ENCODE peak calls at places on chromosomes 13 and 19, in seven cellular contexts. One of them, this sample, is unnamed.

GRCh38 chr13:99778500-99778899 is 193.1 kb downstream of the ZIC5 start:
- DNase-seq in epithelial cell of esophagus: no peak
- DNase-seq in endothelial cell: no peak
- DNase-seq in RWPE1: no peak
- DNase-seq in fibroblast of pulmonary artery: no peak
- DNase-seq in AG09319: no peak
- DNase-seq in fibroblast of lung: no peak
- DNase-seq in this sample: no peak

GRCh38 chr13:33015275-33015674 is 948 bp upstream of the KL start:
- DNase-seq in epithelial cell of esophagus: no peak
- DNase-seq in endothelial cell: peak; percentile 60
- DNase-seq in fibroblast of pulmonary artery: peak; percentile 31
- DNase-seq in RWPE1: no peak
- DNase-seq in AG09319: no peak
- DNase-seq in fibroblast of lung: no peak
- DNase-seq in this sample: no peak

GRCh38 chr13:102869948-102870676 is 24.3 kb downstream of the ERCC5 start:
- DNase-seq in epithelial cell of esophagus: peak; percentile 10
- DNase-seq in endothelial cell: no peak
- DNase-seq in AG09319: no peak
- DNase-seq in fibroblast of pulmonary artery: no peak
- DNase-seq in RWPE1: peak; percentile 9
- DNase-seq in fibroblast of lung: peak; percentile 6
- DNase-seq in this sample: no peak

GRCh38 chr13:58059624-58060023 is 428.1 kb downstream of the PCDH17 start:
- DNase-seq in RWPE1: no peak
- DNase-seq in fibroblast of pulmonary artery: no peak
- DNase-seq in AG09319: no peak
- DNase-seq in endothelial cell: no peak
- DNase-seq in fibroblast of lung: no peak
- DNase-seq in epithelial cell of esophagus: no peak
- DNase-seq in this sample: no peak

GRCh38 chr13:33204130-33204927 is 81.2 kb downstream of the STARD13 start:
- DNase-seq in AG09319: peak; percentile 94
- DNase-seq in RWPE1: no peak
- DNase-seq in fibroblast of pulmonary artery: peak; percentile 94
- DNase-seq in epithelial cell of esophagus: no peak
- DNase-seq in fibroblast of lung: peak; percentile 89
- DNase-seq in endothelial cell: no peak
- DNase-seq in this sample: no peak

GRCh38 chr19:7373862-7374261 is 25.1 kb downstream of the ARHGEF18 start:
- DNase-seq in fibroblast of lung: no peak
- DNase-seq in endothelial cell: no peak
- DNase-seq in fibroblast of pulmonary artery: no peak
- DNase-seq in AG09319: no peak
- DNase-seq in RWPE1: no peak
- DNase-seq in epithelial cell of esophagus: peak; percentile 38
- DNase-seq in this sample: no peak

GRCh38 chr19:20278342-20278741 is 111.3 kb downstream of the ZNF486 start:
- DNase-seq in fibroblast of lung: peak; percentile 23
- DNase-seq in epithelial cell of esophagus: peak; percentile 41
- DNase-seq in fibroblast of pulmonary artery: no peak
- DNase-seq in RWPE1: no peak
- DNase-seq in endothelial cell: peak; percentile 47
- DNase-seq in AG09319: peak; percentile 1
- DNase-seq in this sample: no peak

GRCh38 chr13:114101831-114102520 is 30.4 kb downstream of the RASA3 start:
- DNase-seq in RWPE1: no peak
- DNase-seq in fibroblast of pulmonary artery: no peak
- DNase-seq in endothelial cell: no peak
- DNase-seq in AG09319: no peak
- DNase-seq in epithelial cell of esophagus: no peak
- DNase-seq in fibroblast of lung: peak; percentile 38
- DNase-seq in this sample: no peak

GRCh38 chr13:98839826-98840769 is 87.6 kb upstream of the SLC15A1 start:
- DNase-seq in epithelial cell of esophagus: peak; percentile 70
- DNase-seq in RWPE1: peak; percentile 73
- DNase-seq in fibroblast of lung: peak; percentile 70
- DNase-seq in endothelial cell: peak; percentile 71
- DNase-seq in fibroblast of pulmonary artery: peak; percentile 62
- DNase-seq in AG09319: no peak
- DNase-seq in this sample: peak; percentile 44

GRCh38 chr13:102033719-102034446 is 368.0 kb downstream of the FGF14 start:
- DNase-seq in fibroblast of pulmonary artery: no peak
- DNase-seq in endothelial cell: no peak
- DNase-seq in epithelial cell of esophagus: no peak
- DNase-seq in fibroblast of lung: no peak
- DNase-seq in RWPE1: no peak
- DNase-seq in AG09319: no peak
- DNase-seq in this sample: no peak

GRCh38 chr19:584240-585001 is 5.3 kb upstream of the HCN2 start:
- DNase-seq in fibroblast of lung: no peak
- DNase-seq in RWPE1: no peak
- DNase-seq in AG09319: no peak
- DNase-seq in endothelial cell: peak; percentile 85
- DNase-seq in epithelial cell of esophagus: peak; percentile 32
- DNase-seq in fibroblast of pulmonary artery: peak; percentile 47
- DNase-seq in this sample: peak; percentile 71

GRCh38 chr13:89061821-89062220 is 1390.7 kb downstream of the SLITRK5 start:
- DNase-seq in fibroblast of pulmonary artery: no peak
- DNase-seq in fibroblast of lung: no peak
- DNase-seq in AG09319: no peak
- DNase-seq in epithelial cell of esophagus: no peak
- DNase-seq in endothelial cell: no peak
- DNase-seq in RWPE1: no peak
- DNase-seq in this sample: no peak

GRCh38 chr19:49359851-49360845 is 2.1 kb downstream of the TEAD2 start:
- DNase-seq in epithelial cell of esophagus: no peak
- DNase-seq in AG09319: no peak
- DNase-seq in fibroblast of lung: no peak
- DNase-seq in fibroblast of pulmonary artery: no peak
- DNase-seq in RWPE1: no peak
- DNase-seq in endothelial cell: no peak
- DNase-seq in this sample: no peak

GRCh38 chr19:55305491-55305890 is 19.6 kb downstream of the TMEM150B start:
- DNase-seq in fibroblast of lung: no peak
- DNase-seq in AG09319: no peak
- DNase-seq in endothelial cell: peak; percentile 60
- DNase-seq in fibroblast of pulmonary artery: peak; percentile 31
- DNase-seq in epithelial cell of esophagus: peak; percentile 46
- DNase-seq in RWPE1: peak; percentile 48
- DNase-seq in this sample: no peak

GRCh38 chr19:49567722-49568454 is 12.5 kb downstream of the NOSIP start:
- DNase-seq in fibroblast of pulmonary artery: no peak
- DNase-seq in epithelial cell of esophagus: no peak
- DNase-seq in endothelial cell: no peak
- DNase-seq in fibroblast of lung: no peak
- DNase-seq in AG09319: no peak
- DNase-seq in RWPE1: no peak
- DNase-seq in this sample: no peak

GRCh38 chr19:10074153-10074552 is 12.0 kb upstream of the SHFL start:
- DNase-seq in epithelial cell of esophagus: peak; percentile 24
- DNase-seq in AG09319: no peak
- DNase-seq in endothelial cell: no peak
- DNase-seq in RWPE1: no peak
- DNase-seq in fibroblast of pulmonary artery: peak; percentile 46
- DNase-seq in fibroblast of lung: no peak
- DNase-seq in this sample: no peak

GRCh38 chr19:14840206-14840605 is 5.2 kb upstream of the OR7A5 start:
- DNase-seq in fibroblast of pulmonary artery: no peak
- DNase-seq in fibroblast of lung: no peak
- DNase-seq in AG09319: no peak
- DNase-seq in RWPE1: no peak
- DNase-seq in endothelial cell: no peak
- DNase-seq in epithelial cell of esophagus: peak; percentile 16
- DNase-seq in this sample: no peak

GRCh38 chr13:96650301-96650886 is 343.9 kb downstream of the OXGR1 start:
- DNase-seq in epithelial cell of esophagus: peak; percentile 82
- DNase-seq in RWPE1: no peak
- DNase-seq in AG09319: no peak
- DNase-seq in fibroblast of lung: peak; percentile 88
- DNase-seq in endothelial cell: no peak
- DNase-seq in fibroblast of pulmonary artery: peak; percentile 86
- DNase-seq in this sample: no peak
- TF ChIP-seq CTCF in epithelial cell of esophagus: no peak
- TF ChIP-seq CTCF in RWPE1: no peak
- TF ChIP-seq CTCF in AG09319: no peak
- TF ChIP-seq CTCF in fibroblast of lung: no peak
- TF ChIP-seq CTCF in endothelial cell: peak; percentile 17
- TF ChIP-seq CTCF in fibroblast of pulmonary artery: peak; percentile 14
- TF ChIP-seq CTCF in this sample: no peak

GRCh38 chr19:6322284-6322683 is 11.1 kb downstream of the ACER1 start:
- DNase-seq in fibroblast of lung: no peak
- DNase-seq in fibroblast of pulmonary artery: no peak
- DNase-seq in epithelial cell of esophagus: no peak
- DNase-seq in AG09319: no peak
- DNase-seq in RWPE1: no peak
- DNase-seq in endothelial cell: no peak
- DNase-seq in this sample: no peak

GRCh38 chr19:6324757-6325156 is 8.7 kb downstream of the ACER1 start:
- DNase-seq in endothelial cell: no peak
- DNase-seq in fibroblast of pulmonary artery: no peak
- DNase-seq in epithelial cell of esophagus: no peak
- DNase-seq in RWPE1: no peak
- DNase-seq in fibroblast of lung: no peak
- DNase-seq in AG09319: no peak
- DNase-seq in this sample: no peak

GRCh38 chr19:6326815-6327214 is 6.6 kb downstream of the ACER1 start:
- DNase-seq in endothelial cell: no peak
- DNase-seq in epithelial cell of esophagus: no peak
- DNase-seq in AG09319: no peak
- DNase-seq in fibroblast of pulmonary artery: no peak
- DNase-seq in fibroblast of lung: no peak
- DNase-seq in RWPE1: no peak
- DNase-seq in this sample: no peak

DNA sequence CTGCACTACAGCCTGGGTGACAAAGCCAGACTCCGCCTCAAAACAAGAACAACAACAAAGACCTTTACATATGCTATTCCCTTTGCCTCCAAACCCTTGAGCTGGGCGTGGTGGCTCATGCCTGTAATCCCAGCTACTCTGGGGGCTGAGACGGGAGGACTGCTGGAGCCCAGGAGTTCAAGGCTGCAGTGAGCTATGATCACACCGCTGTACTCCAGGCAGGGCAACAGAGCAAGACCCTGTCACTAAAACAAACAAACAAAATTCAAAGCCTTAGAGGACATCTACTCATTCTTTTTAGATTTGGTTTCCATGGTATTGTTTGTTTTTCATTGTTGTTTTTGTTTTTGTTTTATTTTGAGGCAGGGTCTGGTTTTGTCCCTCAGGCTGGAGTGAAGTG is 7.8 kb downstream of the ACER1 start:
- DNase-seq in AG09319: no peak
- DNase-seq in epithelial cell of esophagus: no peak
- DNase-seq in fibroblast of lung: no peak
- DNase-seq in endothelial cell: no peak
- DNase-seq in RWPE1: no peak
- DNase-seq in fibroblast of pulmonary artery: no peak
- DNase-seq in this sample: no peak
- TF ChIP-seq CTCF in AG09319: no peak
- TF ChIP-seq CTCF in epithelial cell of esophagus: no peak
- TF ChIP-seq CTCF in fibroblast of lung: no peak
- TF ChIP-seq CTCF in endothelial cell: no peak
- TF ChIP-seq CTCF in RWPE1: no peak
- TF ChIP-seq CTCF in fibroblast of pulmonary artery: no peak
- TF ChIP-seq CTCF in this sample: no peak

DNA sequence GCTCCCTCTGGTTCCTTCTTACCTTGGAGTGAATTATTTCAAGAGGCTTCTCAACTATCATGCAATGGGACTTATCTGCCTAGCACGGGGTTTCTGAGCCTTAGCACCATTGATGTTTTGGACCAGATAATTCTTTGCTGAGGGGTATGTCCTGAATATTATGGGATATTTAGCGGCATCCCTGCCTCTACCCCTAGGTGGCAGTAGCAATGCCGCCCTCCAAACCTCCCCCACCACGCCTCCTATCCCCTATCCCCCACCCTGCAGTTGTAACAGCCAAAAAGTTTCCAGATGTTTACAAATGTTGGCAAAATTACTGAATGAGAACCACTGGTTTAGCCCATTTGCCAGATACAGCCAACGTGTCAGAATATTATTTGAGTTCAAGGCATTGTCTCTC is 125.5 kb downstream of the POSTN start:
- DNase-seq in fibroblast of pulmonary artery: no peak
- DNase-seq in AG09319: no peak
- DNase-seq in RWPE1: peak; percentile 10
- DNase-seq in endothelial cell: no peak
- DNase-seq in fibroblast of lung: no peak
- DNase-seq in epithelial cell of esophagus: no peak
- DNase-seq in this sample: no peak
- TF ChIP-seq CTCF in fibroblast of pulmonary artery: no peak
- TF ChIP-seq CTCF in AG09319: no peak
- TF ChIP-seq CTCF in RWPE1: no peak
- TF ChIP-seq CTCF in endothelial cell: peak; percentile 56
- TF ChIP-seq CTCF in fibroblast of lung: no peak
- TF ChIP-seq CTCF in epithelial cell of esophagus: no peak
- TF ChIP-seq CTCF in this sample: peak; percentile 14

GRCh38 chr19:54035215-54036178 is 28.2 kb downstream of the VSTM1 start:
- DNase-seq in endothelial cell: no peak
- DNase-seq in epithelial cell of esophagus: peak; percentile 71
- DNase-seq in RWPE1: peak; percentile 74
- DNase-seq in fibroblast of pulmonary artery: peak; percentile 92
- DNase-seq in AG09319: peak; percentile 70
- DNase-seq in fibroblast of lung: peak; percentile 86
- DNase-seq in this sample: no peak

GRCh38 chr19:54026656-54027055 is 35.2 kb downstream of the CACNG6 start:
- DNase-seq in AG09319: no peak
- DNase-seq in fibroblast of pulmonary artery: no peak
- DNase-seq in fibroblast of lung: no peak
- DNase-seq in epithelial cell of esophagus: peak; percentile 22
- DNase-seq in RWPE1: no peak
- DNase-seq in endothelial cell: no peak
- DNase-seq in this sample: no peak

GRCh38 chr19:54029930-54030490 is 33.7 kb downstream of the VSTM1 start:
- DNase-seq in fibroblast of pulmonary artery: peak; percentile 82
- DNase-seq in fibroblast of lung: peak; percentile 43
- DNase-seq in AG09319: peak; percentile 27
- DNase-seq in RWPE1: peak; percentile 45
- DNase-seq in endothelial cell: peak; percentile 72
- DNase-seq in epithelial cell of esophagus: peak; percentile 55
- DNase-seq in this sample: peak; percentile 35

DNA sequence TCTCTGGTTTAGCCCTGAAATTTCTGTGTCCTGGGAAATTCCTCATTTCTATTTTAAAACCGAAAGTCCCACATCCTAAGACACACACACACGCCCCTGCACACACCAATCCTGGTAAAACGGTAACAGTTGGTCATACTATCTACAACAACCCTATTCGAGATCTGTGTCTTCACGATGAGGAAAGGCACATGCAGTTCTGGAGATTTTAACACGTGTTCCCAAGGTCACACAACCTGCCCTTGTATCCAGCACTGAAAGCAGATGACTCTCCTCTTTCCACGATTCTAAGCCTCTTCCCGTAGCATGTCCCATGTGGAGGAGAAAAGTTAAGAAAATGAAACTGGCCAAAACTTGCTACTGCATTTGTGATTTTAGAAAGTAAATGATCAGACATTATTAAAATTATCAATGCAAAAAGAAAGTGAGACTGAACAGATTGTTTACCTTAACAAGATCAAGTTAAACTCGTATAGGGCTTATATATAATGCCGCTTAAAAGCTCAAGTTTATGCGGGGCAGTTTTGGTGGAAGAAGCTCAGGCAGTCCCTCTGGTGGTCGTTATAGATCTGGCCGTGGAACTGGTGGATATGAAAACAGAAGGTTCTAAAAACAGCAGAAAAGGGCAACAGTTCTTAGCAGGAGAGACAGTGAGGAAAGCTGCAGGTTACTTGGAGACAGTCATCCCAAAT is 32.7 kb downstream of the VSTM1 start:
- DNase-seq in endothelial cell: peak; percentile 24
- DNase-seq in fibroblast of pulmonary artery: peak; percentile 49
- DNase-seq in epithelial cell of esophagus: no peak
- DNase-seq in RWPE1: no peak
- DNase-seq in AG09319: no peak
- DNase-seq in fibroblast of lung: no peak
- DNase-seq in this sample: no peak
- TF ChIP-seq CTCF in endothelial cell: peak; percentile 51
- TF ChIP-seq CTCF in fibroblast of pulmonary artery: peak; percentile 57
- TF ChIP-seq CTCF in epithelial cell of esophagus: no peak
- TF ChIP-seq CTCF in RWPE1: no peak
- TF ChIP-seq CTCF in AG09319: peak; percentile 61
- TF ChIP-seq CTCF in fibroblast of lung: peak; percentile 56
- TF ChIP-seq CTCF in this sample: peak; percentile 45